ENCODE peak calls at places on chromosomes 5 and 9, in four cellular contexts. One of them, this sample, is unnamed.

GRCh38 chr5:135567661-135568060 is 11.1 kb downstream of the CXCL14 start:
- DNase-seq in HepG2: no peak
- DNase-seq in K562: no peak
- DNase-seq in GM12878: no peak
- DNase-seq in this sample: no peak

GRCh38 chr5:171664489-171664888 is 121.1 kb upstream of the SMIM23 start:
- DNase-seq in K562: no peak
- DNase-seq in GM12878: no peak
- DNase-seq in HepG2: no peak
- DNase-seq in this sample: no peak

GRCh38 chr5:157744055-157745011 is 821 bp downstream of the LSM11 start:
- DNase-seq in K562: peak
- DNase-seq in HepG2: no peak
- DNase-seq in GM12878: no peak
- DNase-seq in this sample: peak

GRCh38 chr5:72234265-72234700 is 85.8 kb downstream of the MRPS27 start:
- DNase-seq in K562: peak
- DNase-seq in HepG2: no peak
- DNase-seq in GM12878: peak
- DNase-seq in this sample: no peak

GRCh38 chr5:109399092-109399759 is 10.5 kb downstream of the PJA2 start:
- DNase-seq in K562: peak
- DNase-seq in GM12878: no peak
- DNase-seq in HepG2: no peak
- DNase-seq in this sample: no peak

GRCh38 chr9:116644099-116644688 is 42.9 kb upstream of the TRIM32 start:
- DNase-seq in GM12878: no peak
- DNase-seq in HepG2: no peak
- DNase-seq in K562: no peak
- DNase-seq in this sample: no peak

GRCh38 chr9:88972401-88972800 is 18.9 kb upstream of the S1PR3 start:
- DNase-seq in K562: no peak
- DNase-seq in HepG2: no peak
- DNase-seq in GM12878: no peak
- DNase-seq in this sample: no peak

GRCh38 chr5:123718238-123718637 is 206.3 kb downstream of the CSNK1G3 start:
- DNase-seq in K562: no peak
- DNase-seq in GM12878: no peak
- DNase-seq in HepG2: no peak
- DNase-seq in this sample: no peak

GRCh38 chr9:112820886-112821285 is 69.8 kb downstream of the SLC46A2 start:
- DNase-seq in HepG2: no peak
- DNase-seq in K562: no peak
- DNase-seq in GM12878: no peak
- DNase-seq in this sample: no peak

GRCh38 chr5:180080670-180081280 is 9.2 kb upstream of the RNF130 start:
- DNase-seq in K562: no peak
- DNase-seq in HepG2: no peak
- DNase-seq in GM12878: no peak
- DNase-seq in this sample: no peak

GRCh38 chr5:92801921-92802320 is 779.1 kb downstream of the NR2F1-AS1 start:
- DNase-seq in K562: no peak
- DNase-seq in GM12878: no peak
- DNase-seq in HepG2: peak
- DNase-seq in this sample: peak

GRCh38 chr9:134457321-134457923 is 131.2 kb downstream of the RXRA start:
- DNase-seq in GM12878: no peak
- DNase-seq in K562: no peak
- DNase-seq in HepG2: no peak
- DNase-seq in this sample: no peak

GRCh38 chr5:39394946-39395345 is 29.8 kb downstream of the DAB2 start:
- DNase-seq in K562: no peak
- DNase-seq in GM12878: no peak
- DNase-seq in HepG2: no peak
- DNase-seq in this sample: no peak

GRCh38 chr9:88829276-88829675 is 162.0 kb upstream of the S1PR3 start:
- DNase-seq in GM12878: no peak
- DNase-seq in K562: no peak
- DNase-seq in HepG2: no peak
- DNase-seq in this sample: no peak

GRCh38 chr5:179275941-179276837 is 69.1 kb downstream of the ADAMTS2 start:
- DNase-seq in GM12878: no peak
- DNase-seq in HepG2: peak
- DNase-seq in K562: peak
- DNase-seq in this sample: no peak

GRCh38 chr9:95778957-95779356 is 96.5 kb upstream of the ERCC6L2 start:
- DNase-seq in GM12878: no peak
- DNase-seq in K562: no peak
- DNase-seq in HepG2: no peak
- DNase-seq in this sample: no peak

GRCh38 chr5:113161806-113162205 is 185.2 kb downstream of the DCP2 start:
- DNase-seq in GM12878: no peak
- DNase-seq in K562: no peak
- DNase-seq in HepG2: no peak
- DNase-seq in this sample: peak

GRCh38 chr5:66779535-66779934 is 183.3 kb downstream of the MAST4 start:
- DNase-seq in HepG2: no peak
- DNase-seq in GM12878: no peak
- DNase-seq in K562: no peak
- DNase-seq in this sample: no peak

GRCh38 chr9:91954841-91955471 is 4.9 kb upstream of the ROR2 start:
- DNase-seq in K562: peak
- DNase-seq in GM12878: no peak
- DNase-seq in HepG2: peak
- DNase-seq in this sample: peak

GRCh38 chr5:132410451-132411381 is 41.2 kb downstream of the SLC22A5 start:
- DNase-seq in HepG2: peak
- DNase-seq in K562: peak
- DNase-seq in GM12878: no peak
- DNase-seq in this sample: peak

GRCh38 chr5:101728933-101729332 is 567.2 kb downstream of the SLCO4C1 start:
- DNase-seq in GM12878: no peak
- DNase-seq in HepG2: peak
- DNase-seq in K562: no peak
- DNase-seq in this sample: peak

GRCh38 chr9:94085062-94085639 is 887 bp downstream of the PTPDC1 start:
- DNase-seq in K562: peak
- DNase-seq in HepG2: peak
- DNase-seq in GM12878: no peak
- DNase-seq in this sample: no peak

GRCh38 chr5:150490296-150490669 is 17.6 kb upstream of the NDST1 start:
- DNase-seq in GM12878: no peak
- DNase-seq in K562: no peak
- DNase-seq in HepG2: no peak
- DNase-seq in this sample: no peak

GRCh38 chr5:37850128-37850865 is 10.5 kb upstream of the GDNF start:
- DNase-seq in GM12878: no peak
- DNase-seq in K562: no peak
- DNase-seq in HepG2: no peak
- DNase-seq in this sample: no peak

GRCh38 chr9:98248737-98249474 is 6.5 kb downstream of the TBC1D2 start:
- DNase-seq in GM12878: no peak
- DNase-seq in K562: peak
- DNase-seq in HepG2: no peak
- DNase-seq in this sample: no peak

GRCh38 chr5:38766151-38766550 is 79.7 kb upstream of the OSMR start:
- DNase-seq in HepG2: no peak
- DNase-seq in K562: no peak
- DNase-seq in GM12878: no peak
- DNase-seq in this sample: no peak

GRCh38 chr9:138047469-138048040 is 170.0 kb downstream of the CACNA1B start:
- DNase-seq in HepG2: no peak
- DNase-seq in GM12878: no peak
- DNase-seq in K562: no peak
- DNase-seq in this sample: no peak

GRCh38 chr5:116370886-116371285 is 203.7 kb downstream of the SEMA6A start:
- DNase-seq in HepG2: no peak
- DNase-seq in K562: no peak
- DNase-seq in GM12878: no peak
- DNase-seq in this sample: no peak

GRCh38 chr9:35616681-35617459 is 1.3 kb downstream of the CD72 start:
- DNase-seq in HepG2: no peak
- DNase-seq in GM12878: no peak
- DNase-seq in K562: peak
- DNase-seq in this sample: no peak

GRCh38 chr5:116355819-116356601 is 218.6 kb downstream of the SEMA6A start:
- DNase-seq in HepG2: no peak
- DNase-seq in GM12878: no peak
- DNase-seq in K562: no peak
- DNase-seq in this sample: no peak

GRCh38 chr5:100517301-100517974 is 17.7 kb upstream of the FAM174A start:
- DNase-seq in HepG2: no peak
- DNase-seq in GM12878: no peak
- DNase-seq in K562: no peak
- DNase-seq in this sample: no peak

GRCh38 chr9:14961372-14962068 is 51.3 kb upstream of the FREM1 start:
- DNase-seq in GM12878: no peak
- DNase-seq in K562: peak
- DNase-seq in HepG2: peak
- DNase-seq in this sample: no peak

GRCh38 chr5:45334939-45335338 is 361.2 kb downstream of the HCN1 start:
- DNase-seq in GM12878: no peak
- DNase-seq in HepG2: no peak
- DNase-seq in K562: no peak
- DNase-seq in this sample: no peak

GRCh38 chr9:133707065-133707760 is 30.9 kb downstream of the SARDH start:
- DNase-seq in GM12878: no peak
- DNase-seq in HepG2: no peak
- DNase-seq in K562: no peak
- DNase-seq in this sample: no peak

GRCh38 chr5:14204785-14205321 is 61.7 kb downstream of the TRIO start:
- DNase-seq in GM12878: no peak
- DNase-seq in K562: no peak
- DNase-seq in HepG2: peak
- DNase-seq in this sample: no peak

GRCh38 chr5:65244031-65244430 is 237.7 kb downstream of the ADAMTS6 start:
- DNase-seq in K562: no peak
- DNase-seq in HepG2: no peak
- DNase-seq in GM12878: no peak
- DNase-seq in this sample: no peak
- TF ChIP-seq FOXK2 in K562: no peak
- TF ChIP-seq FOXK2 in HepG2: no peak
- TF ChIP-seq FOXK2 in GM12878: no peak
- TF ChIP-seq FOXK2 in this sample: no peak

DNA sequence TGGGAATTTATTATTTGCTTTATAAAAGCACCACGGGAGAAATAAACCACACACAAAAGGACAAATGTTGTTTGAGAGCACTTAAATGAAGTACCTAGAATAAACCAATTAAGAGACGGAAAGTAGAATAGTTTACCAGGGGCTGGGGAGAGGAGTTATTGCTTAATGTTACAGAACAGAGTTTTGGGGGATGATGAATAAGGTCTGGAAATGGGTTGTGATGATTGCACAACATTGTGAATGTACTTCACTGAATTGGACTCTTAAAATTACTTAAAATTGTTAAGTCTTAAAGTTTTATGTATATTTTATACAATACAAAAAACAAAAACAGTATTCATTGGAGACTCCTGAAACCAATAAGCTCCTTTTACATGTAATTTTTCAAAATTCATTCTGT is 1.5 kb downstream of the ZBTB43 start:
- DNase-seq in HepG2: no peak
- DNase-seq in K562: no peak
- DNase-seq in GM12878: no peak
- DNase-seq in this sample: no peak
- TF ChIP-seq FOXK2 in HepG2: no peak
- TF ChIP-seq FOXK2 in K562: no peak
- TF ChIP-seq FOXK2 in GM12878: no peak
- TF ChIP-seq FOXK2 in this sample: no peak

GRCh38 chr9:135590486-135591079 is 29.0 kb downstream of the PAEP start:
- DNase-seq in HepG2: no peak
- DNase-seq in K562: no peak
- DNase-seq in GM12878: no peak
- DNase-seq in this sample: no peak
- TF ChIP-seq FOXK2 in HepG2: no peak
- TF ChIP-seq FOXK2 in K562: no peak
- TF ChIP-seq FOXK2 in GM12878: no peak
- TF ChIP-seq FOXK2 in this sample: no peak

GRCh38 chr5:32753051-32753450 is 41.9 kb downstream of the NPR3 start:
- DNase-seq in HepG2: no peak
- DNase-seq in GM12878: no peak
- DNase-seq in K562: no peak
- DNase-seq in this sample: no peak

GRCh38 chr5:32760091-32760509 is 49.0 kb downstream of the NPR3 start:
- DNase-seq in GM12878: no peak
- DNase-seq in HepG2: peak
- DNase-seq in K562: peak
- DNase-seq in this sample: no peak

GRCh38 chr5:32753765-32754164 is 42.6 kb downstream of the NPR3 start:
- DNase-seq in K562: no peak
- DNase-seq in HepG2: no peak
- DNase-seq in GM12878: no peak
- DNase-seq in this sample: no peak

GRCh38 chr5:32754251-32754650 is 43.1 kb downstream of the NPR3 start:
- DNase-seq in GM12878: no peak
- DNase-seq in HepG2: no peak
- DNase-seq in K562: no peak
- DNase-seq in this sample: peak
- TF ChIP-seq FOXK2 in GM12878: no peak
- TF ChIP-seq FOXK2 in HepG2: no peak
- TF ChIP-seq FOXK2 in K562: no peak
- TF ChIP-seq FOXK2 in this sample: no peak

DNA sequence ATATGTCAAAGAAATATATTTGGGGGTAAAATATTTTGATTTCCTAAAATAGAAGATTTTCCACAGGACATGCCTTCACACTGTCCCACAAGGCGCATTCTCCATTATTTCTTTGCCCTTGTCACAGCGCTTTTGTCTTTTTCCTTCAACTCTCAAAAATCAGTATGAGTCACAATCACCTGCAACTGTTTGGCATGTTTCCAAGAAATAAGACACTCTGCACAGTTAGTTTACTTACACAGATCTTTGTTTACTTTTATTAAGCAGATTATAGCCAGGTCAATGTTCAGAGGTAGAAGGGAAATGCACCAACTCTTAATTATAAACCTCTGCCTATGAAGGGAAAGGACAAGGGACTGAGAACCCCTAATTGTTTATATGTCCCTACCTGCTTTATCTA is 9.5 kb downstream of the CEMIP2 start:
- DNase-seq in HepG2: peak
- DNase-seq in GM12878: no peak
- DNase-seq in K562: peak
- DNase-seq in this sample: no peak
- TF ChIP-seq FOXK2 in HepG2: peak
- TF ChIP-seq FOXK2 in GM12878: no peak
- TF ChIP-seq FOXK2 in K562: no peak
- TF ChIP-seq FOXK2 in this sample: no peak